ENCODE peak calls at places on chromosomes 12 and 14, in nine cellular contexts. U, G, T, V, N, Q, F, Y and C are unnamed samples.

GRCh38 chr14:67943947-67944346 is 124.4 kb downstream of the RAD51B start:
- DNase-seq in N (peak), Y (peak), Q (peak), U (peak), F (peak), G (peak), T (peak), V (peak), C (peak)

GRCh38 chr12:23628836-23629235 is 320.6 kb downstream of the SOX5 start:
- DNase-seq in U (no peak), G (no peak), T (no peak), N (no peak), F (no peak), Q (no peak), Y (no peak), V (no peak), C (no peak)

GRCh38 chr14:100622708-100623485 is 35.7 kb upstream of the BEGAIN start:
- DNase-seq in T (no peak), Y (no peak), N (no peak), F (peak), V (peak), G (no peak), U (no peak), Q (no peak), C (no peak)

GRCh38 chr12:29611906-29612305 is 114.4 kb upstream of the OVCH1 start:
- DNase-seq in U (no peak), G (no peak), V (no peak), N (peak), F (no peak), Y (no peak), Q (no peak), T (no peak), C (no peak)

GRCh38 chr14:57274551-57274950 is 5.8 kb downstream of the AP5M1 start:
- DNase-seq in V (no peak), U (no peak), Y (no peak), N (no peak), F (no peak), Q (no peak), G (no peak), T (no peak), C (no peak)

GRCh38 chr12:27624586-27624985 is 71.7 kb upstream of the REP15 start:
- DNase-seq in Y (no peak), V (no peak), N (no peak), G (no peak), U (peak), T (no peak), Q (no peak), F (no peak), C (no peak)

GRCh38 chr12:57104292-57104910 is 6.8 kb downstream of the STAT6 start:
- DNase-seq in F (no peak), Q (no peak), G (no peak), V (no peak), Y (no peak), N (no peak), U (no peak), T (no peak), C (no peak)

GRCh38 chr14:61229475-61229888 is 51.7 kb downstream of the TMEM30B start:
- DNase-seq in N (no peak), Y (no peak), G (no peak), F (no peak), V (no peak), U (no peak), Q (no peak), T (no peak), C (no peak)

GRCh38 chr12:114439306-114439705 is 33.4 kb upstream of the TBX5 start:
- DNase-seq in G (no peak), Y (no peak), F (no peak), U (no peak), N (no peak), V (peak), Q (no peak), T (no peak), C (no peak)

GRCh38 chr12:52956987-52957386 is 8.1 kb downstream of the KRT18 start:
- DNase-seq in Y (no peak), V (no peak), N (no peak), F (no peak), T (peak), U (no peak), G (no peak), Q (no peak), C (no peak)

DNA sequence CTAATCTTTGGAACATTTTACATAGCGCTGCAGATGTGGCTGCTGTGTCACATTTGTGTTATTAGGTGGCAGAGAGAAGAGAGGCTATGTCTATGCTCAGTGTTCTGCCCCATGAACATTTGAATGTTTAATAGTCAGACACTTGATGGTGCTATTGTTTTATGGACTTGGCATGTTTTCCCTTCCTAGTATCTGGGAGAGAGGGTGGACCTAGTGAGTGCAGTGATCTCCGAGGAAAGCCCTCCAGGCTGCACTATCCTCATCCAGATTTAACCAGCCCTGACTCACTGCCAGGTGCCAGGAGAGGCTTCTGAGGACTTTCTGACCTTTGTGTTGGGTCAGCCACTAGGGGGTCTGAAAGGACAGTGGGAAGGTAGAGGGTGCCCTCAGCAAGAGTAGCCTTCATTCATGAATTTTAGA is 24.3 kb downstream of the ZFC3H1 start:
- DNase-seq in G (no peak), N (no peak), F (peak), V (no peak), U (no peak), T (no peak), Y (no peak), Q (no peak), C (no peak)
- TF ChIP-seq CTCF in G (peak), N (no peak), F (peak), V (no peak), U (peak), T (peak), Y (peak), Q (no peak), C (peak)

GRCh38 chr12:5071496-5071895 is 27.8 kb downstream of the KCNA5 start:
- DNase-seq in F (no peak), Y (no peak), V (no peak), G (no peak), Q (no peak), N (no peak), U (no peak), T (no peak), C (no peak)

GRCh38 chr12:5072326-5072725 is 28.6 kb downstream of the KCNA5 start:
- DNase-seq in U (no peak), F (no peak), T (no peak), G (no peak), Y (no peak), Q (no peak), V (no peak), N (no peak), C (no peak)

GRCh38 chr12:5076761-5077160 is 33.1 kb downstream of the KCNA5 start:
- DNase-seq in F (peak), N (no peak), T (no peak), Q (no peak), Y (no peak), G (no peak), V (no peak), U (no peak), C (no peak)

GRCh38 chr12:5073054-5073453 is 29.4 kb downstream of the KCNA5 start:
- DNase-seq in N (no peak), Q (no peak), Y (no peak), V (no peak), F (no peak), T (no peak), U (no peak), G (no peak), C (no peak)

GRCh38 chr12:5073838-5074237 is 30.2 kb downstream of the KCNA5 start:
- DNase-seq in N (no peak), Q (no peak), F (no peak), V (peak), G (peak), U (peak), T (no peak), Y (no peak), C (no peak)
- TF ChIP-seq CTCF in N (peak), Q (no peak), F (no peak), V (no peak), G (peak), U (peak), T (peak), Y (peak), C (no peak)

DNA sequence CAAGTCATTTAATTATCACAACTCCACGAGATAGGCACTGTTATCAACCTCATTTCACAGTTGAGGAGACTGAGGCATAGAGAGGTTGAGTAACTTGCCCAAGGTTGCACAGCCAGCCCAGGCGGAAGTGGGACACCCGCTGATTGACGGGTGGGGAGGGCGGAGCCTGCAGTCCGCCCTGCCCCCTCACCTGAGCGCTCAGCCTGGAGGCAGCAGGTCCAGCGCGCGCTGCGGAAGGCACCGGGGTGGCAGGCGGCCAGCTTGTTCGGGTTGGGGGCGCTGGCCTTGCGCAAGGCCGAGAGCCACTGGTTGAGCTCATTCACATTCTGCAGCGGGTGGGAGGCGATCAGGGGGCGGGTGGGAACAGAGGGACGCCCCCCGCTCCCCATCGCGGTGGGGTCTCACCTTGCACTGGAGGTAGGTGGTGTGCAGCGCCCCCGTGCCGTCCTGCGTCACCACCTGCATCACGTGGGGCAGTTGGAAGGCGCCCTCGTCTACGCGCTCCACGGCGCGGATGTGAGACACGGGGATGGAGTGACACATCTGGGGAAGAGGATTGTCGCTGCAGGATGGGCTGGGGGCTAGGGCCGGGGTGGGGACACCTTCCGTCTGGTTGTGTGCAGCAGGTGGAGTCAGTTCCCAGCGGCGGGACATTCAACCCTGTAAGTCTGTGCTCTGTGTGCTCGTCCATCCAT is 31.7 kb downstream of the RASAL1 start:
- DNase-seq in T (peak), F (no peak), V (peak), Y (peak), N (no peak), U (no peak), G (no peak), Q (no peak), C (no peak)
- TF ChIP-seq CTCF in T (no peak), F (no peak), V (no peak), Y (no peak), N (no peak), U (no peak), G (no peak), Q (no peak), C (no peak)

DNA sequence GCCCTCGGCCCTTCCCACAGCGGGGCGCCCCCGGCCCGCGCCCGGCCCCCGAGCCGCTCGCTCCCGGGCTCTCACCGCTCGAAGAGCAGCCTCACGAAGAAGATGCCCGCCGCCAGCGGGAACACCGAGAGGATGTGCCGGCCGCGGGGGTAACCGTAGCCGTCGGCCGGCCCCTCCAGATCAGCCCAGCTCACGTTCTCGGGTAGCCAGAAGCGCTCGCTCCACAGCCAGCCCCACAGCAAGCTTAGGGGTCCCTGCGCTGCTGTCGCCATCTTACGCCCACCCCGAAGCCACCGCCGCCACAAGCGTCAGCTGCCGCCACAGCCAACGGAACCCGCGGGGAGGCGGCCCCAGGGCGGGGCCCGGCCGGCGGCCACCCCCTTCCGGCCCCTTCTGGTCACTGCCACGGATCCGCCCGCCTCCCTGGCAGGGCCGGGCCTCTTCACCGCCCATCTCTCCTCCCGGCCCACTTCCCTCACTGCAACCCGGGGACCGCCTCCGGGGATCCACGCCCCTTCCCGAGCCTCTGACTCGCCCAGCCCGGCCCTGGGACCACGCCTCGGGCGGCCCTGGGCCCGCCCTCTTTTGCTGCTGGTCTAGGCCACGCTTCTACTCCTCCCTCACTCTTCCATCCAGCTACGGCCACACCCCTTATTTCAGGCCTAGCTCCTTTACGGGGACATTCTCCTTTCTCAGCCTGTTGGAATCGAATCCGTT is at the start of gene CERS5:
- DNase-seq in Q (peak), Y (peak), F (peak), U (peak), G (peak), N (peak), V (peak), T (peak), C (peak)
- TF ChIP-seq CTCF in Q (peak), Y (peak), F (peak), U (no peak), G (peak), N (no peak), V (peak), T (no peak), C (peak)

DNA sequence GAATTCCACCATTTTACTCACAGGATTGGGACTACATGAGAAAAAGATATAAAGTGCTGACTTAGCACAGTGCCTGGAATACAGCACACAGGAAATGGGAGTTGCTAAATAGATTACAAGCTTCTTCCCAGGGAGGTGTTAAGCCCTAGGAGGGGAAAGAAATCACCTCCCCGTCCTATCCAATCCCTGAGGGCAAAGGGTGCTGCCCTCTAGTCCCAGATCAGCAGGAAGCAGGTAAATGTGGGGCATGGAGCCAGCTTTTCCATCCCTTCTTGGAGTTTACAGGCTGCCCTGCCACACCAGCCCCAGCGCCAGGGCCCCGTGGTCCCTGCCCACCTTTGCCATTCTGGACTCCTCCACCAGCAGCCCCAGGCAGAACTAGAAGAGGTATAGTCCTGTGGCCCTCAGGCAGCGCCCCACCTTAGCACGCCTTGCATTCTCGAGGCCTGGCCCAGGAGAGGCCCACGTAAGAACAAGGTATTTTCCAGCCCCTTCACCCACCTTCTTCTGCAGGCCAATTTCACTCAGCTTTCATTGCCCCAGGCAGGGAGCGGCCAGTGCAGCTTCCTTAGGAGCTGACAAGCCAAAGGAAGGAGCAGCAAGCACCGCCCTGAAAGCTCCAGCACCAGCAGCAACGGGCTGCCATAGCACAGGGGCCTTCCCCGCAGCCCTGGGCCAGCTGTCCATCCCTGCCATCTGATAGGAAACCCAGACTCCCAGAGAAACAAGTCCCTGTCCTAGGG is 28.8 kb upstream of the RPLP0 start:
- DNase-seq in N (no peak), V (peak), T (peak), G (peak), Q (peak), Y (no peak), U (no peak), F (no peak), C (peak)
- TF ChIP-seq CTCF in N (no peak), V (no peak), T (no peak), G (peak), Q (no peak), Y (no peak), U (no peak), F (no peak), C (no peak)

GRCh38 chr12:121011820-121012219 is 4.5 kb downstream of the C12orf43 start:
- DNase-seq in F (no peak), Y (no peak), N (no peak), U (no peak), V (no peak), Q (no peak), G (no peak), T (no peak), C (no peak)

GRCh38 chr12:121013715-121014114 is 2.6 kb downstream of the C12orf43 start:
- DNase-seq in T (no peak), U (no peak), G (no peak), Y (no peak), N (no peak), F (no peak), Q (no peak), V (no peak), C (no peak)

GRCh38 chr12:121008347-121009098 is 7.8 kb downstream of the C12orf43 start:
- DNase-seq in Q (no peak), N (no peak), Y (no peak), U (no peak), T (peak), V (no peak), G (no peak), F (no peak), C (no peak)

GRCh38 chr12:121010860-121011259 is 5.4 kb downstream of the C12orf43 start:
- DNase-seq in F (no peak), Y (no peak), V (no peak), N (no peak), U (no peak), T (no peak), Q (no peak), G (no peak), C (no peak)

DNA sequence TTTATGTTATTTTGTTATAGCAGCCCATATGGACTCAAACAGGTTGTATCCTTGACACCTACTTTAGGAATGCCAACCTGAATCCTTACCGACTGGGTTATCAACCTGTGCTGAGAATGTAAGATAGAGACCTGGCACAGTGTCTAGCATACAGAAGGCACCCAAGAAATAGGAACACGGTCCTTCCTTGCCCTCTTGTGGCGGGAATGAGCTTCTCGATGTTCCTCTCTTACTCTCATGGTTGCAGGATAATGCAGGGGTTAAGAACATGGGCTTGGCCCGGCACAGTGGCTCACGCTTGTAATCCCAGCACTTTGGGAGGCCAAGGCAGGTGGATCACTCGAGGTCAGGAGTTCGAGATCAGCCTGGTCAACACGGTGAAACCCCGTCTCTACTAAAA is 6.5 kb downstream of the C12orf43 start:
- DNase-seq in N (no peak), G (peak), T (peak), U (peak), Y (no peak), Q (no peak), V (peak), F (no peak), C (peak)
- TF ChIP-seq CTCF in N (peak), G (peak), T (peak), U (peak), Y (peak), Q (peak), V (no peak), F (peak), C (peak)

DNA sequence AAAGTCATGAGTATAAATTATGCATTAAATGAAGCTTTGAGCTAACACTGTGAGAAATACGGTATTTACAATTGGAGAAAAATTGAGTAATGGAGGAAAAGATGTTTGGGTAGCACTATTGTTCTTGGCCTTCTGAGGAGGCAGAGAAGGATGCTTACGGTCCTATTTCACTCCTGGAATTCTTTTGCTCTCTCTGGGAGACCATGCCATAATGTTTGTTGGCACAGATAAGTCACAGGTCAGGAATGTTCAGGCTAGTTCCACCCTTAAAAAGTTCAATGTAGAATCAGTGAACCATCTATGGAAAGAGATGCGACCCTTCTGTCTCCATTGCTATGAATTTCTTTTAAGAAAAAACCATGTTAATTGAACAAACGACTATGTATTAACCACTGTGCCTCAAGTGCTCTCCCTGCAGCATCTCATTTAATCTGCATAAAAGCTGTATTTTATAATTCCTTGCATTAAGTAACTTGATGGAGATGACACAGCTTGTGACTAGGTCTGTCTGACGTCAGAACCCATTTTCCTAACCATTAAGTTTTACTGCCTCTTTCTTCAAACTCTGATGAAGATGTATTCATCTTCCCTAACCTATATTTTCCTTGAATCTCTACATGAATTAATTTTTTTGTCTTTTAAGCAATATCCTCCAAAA is 9.5 kb downstream of the BATF start:
- DNase-seq in T (peak), N (no peak), Y (no peak), V (no peak), F (no peak), U (no peak), G (no peak), Q (no peak), C (no peak)
- TF ChIP-seq CTCF in T (no peak), N (no peak), Y (no peak), V (no peak), F (no peak), U (no peak), G (no peak), Q (no peak), C (no peak)